ENCODE peak calls at places on chromosomes 5 and 9, in five cellular contexts. One of them, this sample, is unnamed.

GRCh38 chr5:33938507-33938796 is 2.3 kb downstream of the RXFP3 start:
- DNase-seq in psoas muscle: no peak
- DNase-seq in IMR-90: no peak
- DNase-seq in small intestine: no peak
- DNase-seq in CD8-positive, alpha-beta T cell: no peak
- DNase-seq in this sample: no peak

GRCh38 chr5:22572941-22573340 is 280.2 kb downstream of the CDH12 start:
- DNase-seq in psoas muscle: no peak
- DNase-seq in CD8-positive, alpha-beta T cell: no peak
- DNase-seq in small intestine: no peak
- DNase-seq in IMR-90: no peak
- DNase-seq in this sample: no peak

GRCh38 chr5:122730037-122730436 is 44.8 kb upstream of the SNX2 start:
- DNase-seq in psoas muscle: no peak
- DNase-seq in IMR-90: no peak
- DNase-seq in small intestine: no peak
- DNase-seq in CD8-positive, alpha-beta T cell: no peak
- DNase-seq in this sample: no peak

GRCh38 chr9:87148391-87149237 is 201.3 kb upstream of the GAS1 start:
- DNase-seq in psoas muscle: peak; percentile 88
- DNase-seq in IMR-90: peak; percentile 75
- DNase-seq in CD8-positive, alpha-beta T cell: no peak
- DNase-seq in small intestine: peak; percentile 24
- DNase-seq in this sample: peak; percentile 86

GRCh38 chr5:42555797-42556196 is 132.6 kb downstream of the GHR start:
- DNase-seq in IMR-90: no peak
- DNase-seq in small intestine: no peak
- DNase-seq in psoas muscle: no peak
- DNase-seq in CD8-positive, alpha-beta T cell: no peak
- DNase-seq in this sample: no peak

GRCh38 chr5:32027717-32028321 is 146.3 kb downstream of the GOLPH3 start:
- DNase-seq in CD8-positive, alpha-beta T cell: no peak
- DNase-seq in small intestine: no peak
- DNase-seq in psoas muscle: peak; percentile 60
- DNase-seq in IMR-90: peak; percentile 97
- DNase-seq in this sample: peak; percentile 87

GRCh38 chr5:93891491-93892480 is 150.4 kb upstream of the POU5F2 start:
- DNase-seq in CD8-positive, alpha-beta T cell: no peak
- DNase-seq in psoas muscle: no peak
- DNase-seq in IMR-90: no peak
- DNase-seq in small intestine: no peak
- DNase-seq in this sample: no peak

GRCh38 chr9:94675008-94675841 is 35.9 kb upstream of the FBP1 start:
- DNase-seq in CD8-positive, alpha-beta T cell: no peak
- DNase-seq in IMR-90: peak; percentile 48
- DNase-seq in small intestine: no peak
- DNase-seq in psoas muscle: no peak
- DNase-seq in this sample: no peak

GRCh38 chr5:9361835-9362234 is 184.0 kb downstream of the SEMA5A start:
- DNase-seq in IMR-90: peak; percentile 46
- DNase-seq in psoas muscle: peak; percentile 18
- DNase-seq in CD8-positive, alpha-beta T cell: peak; percentile 4
- DNase-seq in small intestine: peak; percentile 72
- DNase-seq in this sample: no peak

GRCh38 chr5:35030426-35030825 is 17.3 kb downstream of the AGXT2 start:
- DNase-seq in IMR-90: no peak
- DNase-seq in small intestine: peak; percentile 8
- DNase-seq in psoas muscle: no peak
- DNase-seq in CD8-positive, alpha-beta T cell: no peak
- DNase-seq in this sample: no peak

GRCh38 chr5:17225551-17225950 is 8.1 kb downstream of the BASP1 start:
- DNase-seq in psoas muscle: no peak
- DNase-seq in CD8-positive, alpha-beta T cell: no peak
- DNase-seq in small intestine: no peak
- DNase-seq in IMR-90: no peak
- DNase-seq in this sample: no peak

GRCh38 chr5:125026900-125027731 is 280.7 kb upstream of the ZNF608 start:
- DNase-seq in small intestine: peak; percentile 98
- DNase-seq in IMR-90: no peak
- DNase-seq in CD8-positive, alpha-beta T cell: no peak
- DNase-seq in psoas muscle: no peak
- DNase-seq in this sample: no peak

GRCh38 chr9:130870491-130871381 is 25.9 kb downstream of the QRFP start:
- DNase-seq in psoas muscle: no peak
- DNase-seq in IMR-90: no peak
- DNase-seq in small intestine: no peak
- DNase-seq in CD8-positive, alpha-beta T cell: no peak
- DNase-seq in this sample: no peak

GRCh38 chr5:88116396-88116795 is 152.2 kb downstream of the TMEM161B start:
- DNase-seq in CD8-positive, alpha-beta T cell: no peak
- DNase-seq in psoas muscle: no peak
- DNase-seq in IMR-90: no peak
- DNase-seq in small intestine: no peak
- DNase-seq in this sample: no peak

GRCh38 chr5:76331139-76331538 is 71.9 kb upstream of the IQGAP2 start:
- DNase-seq in CD8-positive, alpha-beta T cell: peak; percentile 22
- DNase-seq in psoas muscle: no peak
- DNase-seq in small intestine: peak; percentile 6
- DNase-seq in IMR-90: no peak
- DNase-seq in this sample: no peak

GRCh38 chr5:180873628-180874520 is 12.8 kb upstream of the ZFP62 start:
- DNase-seq in small intestine: peak; percentile 41
- DNase-seq in IMR-90: peak; percentile 23
- DNase-seq in psoas muscle: no peak
- DNase-seq in CD8-positive, alpha-beta T cell: no peak
- DNase-seq in this sample: no peak

GRCh38 chr5:143361438-143361837 is 42.0 kb downstream of the NR3C1 start:
- DNase-seq in psoas muscle: no peak
- DNase-seq in CD8-positive, alpha-beta T cell: no peak
- DNase-seq in IMR-90: no peak
- DNase-seq in small intestine: no peak
- DNase-seq in this sample: no peak

GRCh38 chr9:120628207-120628924 is 48.4 kb upstream of the CDK5RAP2 start:
- DNase-seq in small intestine: no peak
- DNase-seq in psoas muscle: no peak
- DNase-seq in CD8-positive, alpha-beta T cell: no peak
- DNase-seq in IMR-90: no peak
- DNase-seq in this sample: no peak

GRCh38 chr5:133327946-133328401 is 276.2 kb downstream of the HSPA4 start:
- DNase-seq in CD8-positive, alpha-beta T cell: no peak
- DNase-seq in small intestine: no peak
- DNase-seq in psoas muscle: no peak
- DNase-seq in IMR-90: no peak
- DNase-seq in this sample: no peak

GRCh38 chr5:167582263-167582662 is 709.2 kb upstream of the WWC1 start:
- DNase-seq in CD8-positive, alpha-beta T cell: no peak
- DNase-seq in IMR-90: peak; percentile 8
- DNase-seq in small intestine: no peak
- DNase-seq in psoas muscle: no peak
- DNase-seq in this sample: no peak

GRCh38 chr9:131622536-131622935 is 77.2 kb downstream of the PRRT1B start:
- DNase-seq in small intestine: no peak
- DNase-seq in psoas muscle: no peak
- DNase-seq in CD8-positive, alpha-beta T cell: no peak
- DNase-seq in IMR-90: no peak
- DNase-seq in this sample: no peak

GRCh38 chr5:175354961-175355360 is 89.0 kb downstream of the DRD1 start:
- DNase-seq in small intestine: no peak
- DNase-seq in CD8-positive, alpha-beta T cell: no peak
- DNase-seq in psoas muscle: no peak
- DNase-seq in IMR-90: no peak
- DNase-seq in this sample: no peak

GRCh38 chr5:88683506-88684135 is 199.4 kb downstream of the MEF2C start:
- DNase-seq in psoas muscle: no peak
- DNase-seq in CD8-positive, alpha-beta T cell: no peak
- DNase-seq in IMR-90: no peak
- DNase-seq in small intestine: no peak
- DNase-seq in this sample: no peak

GRCh38 chr5:153617190-153617589 is 126.7 kb downstream of the GRIA1 start:
- DNase-seq in psoas muscle: no peak
- DNase-seq in CD8-positive, alpha-beta T cell: no peak
- DNase-seq in IMR-90: peak; percentile 63
- DNase-seq in small intestine: no peak
- DNase-seq in this sample: no peak

GRCh38 chr5:32018476-32019436 is 155.4 kb downstream of the GOLPH3 start:
- DNase-seq in CD8-positive, alpha-beta T cell: no peak
- DNase-seq in psoas muscle: no peak
- DNase-seq in small intestine: no peak
- DNase-seq in IMR-90: no peak
- DNase-seq in this sample: no peak

GRCh38 chr9:5493597-5494511 is 16.5 kb upstream of the PDCD1LG2 start:
- DNase-seq in IMR-90: peak; percentile 92
- DNase-seq in psoas muscle: no peak
- DNase-seq in small intestine: no peak
- DNase-seq in CD8-positive, alpha-beta T cell: no peak
- DNase-seq in this sample: peak; percentile 66

DNA sequence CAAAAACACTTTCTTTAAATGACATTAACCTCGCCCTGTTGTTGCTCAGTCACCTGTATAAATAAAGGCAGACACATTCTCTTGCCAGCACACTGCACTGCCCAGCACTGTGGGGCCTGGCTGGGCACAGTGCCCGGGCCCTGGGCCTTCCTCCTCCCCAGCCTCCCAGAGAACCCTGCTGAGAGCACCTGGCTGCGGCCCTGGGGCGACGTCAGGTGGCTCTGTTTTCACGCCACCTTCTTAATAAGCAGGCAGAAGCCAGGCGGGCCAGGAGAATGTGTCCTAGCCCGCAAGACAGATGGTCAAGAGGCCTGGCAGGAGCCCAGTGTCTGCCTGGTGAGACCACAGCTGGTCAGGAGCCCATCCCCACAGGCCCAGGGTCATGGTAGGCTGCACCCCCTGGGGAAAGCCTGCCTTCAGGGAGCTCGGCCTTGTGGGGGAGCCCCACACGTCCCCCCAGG is 8.2 kb upstream of the AGPAT2 start:
- DNase-seq in IMR-90: no peak
- DNase-seq in small intestine: peak; percentile 88
- DNase-seq in psoas muscle: no peak
- DNase-seq in CD8-positive, alpha-beta T cell: no peak
- DNase-seq in this sample: no peak
- H3K4me1 ChIP-seq in IMR-90: peaks cover 2% of the 10 kb centered on the region
- H3K4me1 ChIP-seq in small intestine: no peaks in the 10 kb centered on the region
- H3K4me1 ChIP-seq in psoas muscle: peaks cover 17% of the 10 kb centered on the region
- H3K4me1 ChIP-seq in CD8-positive, alpha-beta T cell: peaks cover 12% of the 10 kb centered on the region
- H3K4me1 ChIP-seq in this sample: peaks cover 22% of the 10 kb centered on the region

DNA sequence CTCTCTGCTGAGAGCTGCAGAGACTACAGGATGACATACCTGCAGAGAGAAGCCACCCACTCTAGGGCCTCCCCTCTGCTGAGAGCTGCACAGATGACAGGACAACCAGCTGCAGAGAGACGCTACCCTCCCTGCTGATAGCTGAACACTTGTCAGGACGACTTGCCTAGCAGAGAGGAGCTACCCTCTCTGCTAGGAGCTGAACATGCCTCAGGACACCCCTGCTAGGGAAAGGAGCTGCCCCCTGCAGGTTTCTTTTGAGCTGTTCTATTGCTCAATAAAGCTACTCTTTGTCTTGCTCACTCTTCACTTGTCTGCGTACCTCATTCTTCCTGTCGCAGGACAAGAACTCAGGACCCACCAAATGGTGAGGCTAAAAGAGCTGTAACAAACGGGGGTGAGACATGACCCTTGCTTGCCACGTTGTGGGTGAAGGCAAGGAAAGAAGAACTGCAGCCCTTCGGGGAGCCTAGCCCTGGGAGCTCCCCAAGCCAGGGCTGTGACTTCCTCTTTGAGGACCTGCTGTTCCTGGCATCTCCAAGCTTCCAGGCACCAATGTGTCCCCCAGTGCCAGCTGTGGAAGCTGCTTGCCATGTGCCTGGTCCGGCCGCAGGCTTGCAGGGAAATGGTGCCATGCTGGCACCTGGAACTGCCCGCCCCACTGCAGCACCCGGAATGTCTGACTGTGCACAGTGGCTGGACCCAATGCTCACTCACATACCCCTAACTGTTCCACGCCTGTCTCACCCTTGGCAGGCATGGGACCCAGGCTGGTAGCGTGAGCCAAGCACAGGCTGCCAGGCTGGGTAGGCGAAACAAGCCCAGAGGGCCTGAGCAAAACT is 5.1 kb upstream of the TESK1 start:
- DNase-seq in psoas muscle: peak; percentile 37
- DNase-seq in IMR-90: no peak
- DNase-seq in CD8-positive, alpha-beta T cell: no peak
- DNase-seq in small intestine: no peak
- DNase-seq in this sample: no peak
- H3K9me3 ChIP-seq in psoas muscle: no peaks in the 10 kb centered on the region
- H3K9me3 ChIP-seq in IMR-90: no peaks in the 10 kb centered on the region
- H3K9me3 ChIP-seq in CD8-positive, alpha-beta T cell: no peaks in the 10 kb centered on the region
- H3K9me3 ChIP-seq in small intestine: no peaks in the 10 kb centered on the region
- H3K9me3 ChIP-seq in this sample: no peaks in the 10 kb centered on the region

DNA sequence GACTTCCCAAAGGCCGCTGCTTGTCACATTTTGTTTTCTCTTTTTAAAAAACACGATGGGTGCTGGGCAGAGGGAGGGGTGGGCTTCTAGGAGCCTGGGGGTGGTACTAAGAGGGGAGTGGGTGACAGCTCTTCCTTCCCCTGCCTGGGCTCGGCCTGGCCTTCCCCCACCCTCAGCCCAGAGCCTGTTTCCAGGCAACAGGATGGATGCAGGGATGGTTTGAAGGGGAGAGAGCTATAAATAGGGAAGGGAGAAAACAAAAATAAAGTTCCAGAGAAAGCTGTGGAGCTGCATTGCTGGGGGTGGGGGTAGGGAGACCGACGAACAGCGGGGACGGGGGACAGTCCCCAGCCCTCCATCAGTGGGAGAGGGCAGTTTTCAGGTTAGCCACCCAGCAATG is 6.6 kb upstream of the GPRIN1 start:
- DNase-seq in CD8-positive, alpha-beta T cell: no peak
- DNase-seq in IMR-90: no peak
- DNase-seq in psoas muscle: no peak
- DNase-seq in small intestine: no peak
- DNase-seq in this sample: no peak
- H3K4me1 ChIP-seq in CD8-positive, alpha-beta T cell: peaks cover 21% of the 10 kb centered on the region
- H3K4me1 ChIP-seq in IMR-90: peaks cover 32% of the 10 kb centered on the region
- H3K4me1 ChIP-seq in psoas muscle: peaks cover 21% of the 10 kb centered on the region
- H3K4me1 ChIP-seq in small intestine: no peaks in the 10 kb centered on the region
- H3K4me1 ChIP-seq in this sample: peaks cover 15% of the 10 kb centered on the region

DNA sequence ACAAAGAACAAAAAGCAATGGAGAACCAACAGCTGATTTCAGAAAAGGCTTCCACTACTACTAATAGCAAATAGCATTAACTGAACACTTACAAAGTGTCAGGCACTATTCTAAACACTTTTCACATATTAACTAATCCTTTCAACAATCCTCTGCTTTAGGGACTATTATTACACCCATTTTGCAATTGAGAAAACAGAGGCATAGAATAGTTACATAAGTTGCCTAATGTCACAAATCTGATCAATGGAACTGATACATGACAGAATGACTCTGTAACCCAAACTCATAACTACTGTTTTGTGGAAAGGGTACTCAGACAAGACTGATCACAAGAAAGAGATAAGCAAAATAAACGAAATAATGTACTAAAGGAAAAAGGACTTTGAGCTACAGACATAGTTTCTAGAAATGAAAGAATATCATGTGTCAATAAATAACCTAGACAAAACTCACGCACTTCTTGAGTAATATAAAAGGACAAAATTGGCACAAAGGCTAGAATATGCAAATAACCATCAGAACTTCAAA is 31.3 kb downstream of the ABHD17B start:
- DNase-seq in small intestine: no peak
- DNase-seq in psoas muscle: no peak
- DNase-seq in IMR-90: no peak
- DNase-seq in CD8-positive, alpha-beta T cell: no peak
- DNase-seq in this sample: no peak
- H3K9me3 ChIP-seq in small intestine: no peaks in the 10 kb centered on the region
- H3K9me3 ChIP-seq in psoas muscle: peaks cover 23% of the 10 kb centered on the region
- H3K9me3 ChIP-seq in IMR-90: peaks cover 8% of the 10 kb centered on the region
- H3K9me3 ChIP-seq in CD8-positive, alpha-beta T cell: peaks cover 4% of the 10 kb centered on the region
- H3K9me3 ChIP-seq in this sample: peaks cover 4% of the 10 kb centered on the region

This sample was measured in tibial artery.